ENCODE peak calls at places on chromosomes 11 and 22, in eight cellular contexts. L is choroid plexus epithelial cell, P is AG04450, U is AG04449, N is H1, S is fibroblast of the aortic adventitia, K is ovary, Y is fibroblast of mammary gland. X is an unnamed sample.

GRCh38 chr11:88508558-88508807 is 170.9 kb upstream of the CTSC start:
- DNase-seq in L (no peak), P (no peak), U (no peak), N (peak), S (no peak), K (no peak), Y (no peak), X (no peak)

GRCh38 chr11:122998727-122999370 is 17.2 kb upstream of the BSX start:
- DNase-seq in L (no peak), P (no peak), U (no peak), N (peak), S (peak), K (no peak), Y (peak), X (no peak)

GRCh38 chr11:125313271-125314222 is 149.0 kb downstream of the PKNOX2 start:
- DNase-seq in L (no peak), P (no peak), U (no peak), N (no peak), S (peak), K (no peak), Y (no peak), X (peak)

GRCh38 chr11:5258543-5259262 is 4.1 kb upstream of the HBG2 start:
- DNase-seq in L (no peak), P (no peak), U (no peak), N (no peak), S (no peak), K (no peak), Y (no peak), X (no peak)

GRCh38 chr11:18907391-18907790 is 31.8 kb downstream of the MRGPRX1 start:
- DNase-seq in L (no peak), P (no peak), U (no peak), N (no peak), S (no peak), K (no peak), Y (peak), X (no peak)

GRCh38 chr11:123654566-123655081 is at the start of gene SCN3B:
- DNase-seq in L (peak), P (peak), U (no peak), N (peak), S (peak), K (peak), Y (peak), X (peak)

GRCh38 chr11:2779981-2780849 is 80.4 kb upstream of the KCNQ1OT1 start:
- DNase-seq in L (peak), P (no peak), U (no peak), N (peak), S (no peak), K (peak), Y (no peak), X (no peak)

GRCh38 chr11:1207451-1208360 is 15.2 kb upstream of the MUC5B start:
- DNase-seq in L (no peak), P (no peak), U (no peak), N (no peak), S (no peak), K (no peak), Y (no peak), X (no peak)

GRCh38 chr11:85530596-85530995 is 96.5 kb downstream of the DLG2 start:
- DNase-seq in L (peak), P (no peak), U (no peak), N (no peak), S (no peak), K (no peak), Y (no peak), X (peak)

GRCh38 chr11:73192272-73192671 is 25.8 kb upstream of the P2RY2 start:
- DNase-seq in L (no peak), P (no peak), U (no peak), N (no peak), S (no peak), K (no peak), Y (no peak), X (no peak)

GRCh38 chr11:97136067-97136466 is 746.3 kb downstream of the JRKL start:
- DNase-seq in L (no peak), P (no peak), U (no peak), N (no peak), S (no peak), K (no peak), Y (no peak), X (no peak)

GRCh38 chr11:126829716-126830115 is 170.9 kb downstream of the KIRREL3 start:
- DNase-seq in L (no peak), P (no peak), U (no peak), N (no peak), S (no peak), K (no peak), Y (no peak), X (no peak)

GRCh38 chr11:123241874-123242538 is 47.0 kb upstream of the CLMP start:
- DNase-seq in L (no peak), P (no peak), U (no peak), N (no peak), S (no peak), K (no peak), Y (peak), X (no peak)

GRCh38 chr11:85965202-85965601 is 103.7 kb downstream of the PICALM start:
- DNase-seq in L (no peak), P (peak), U (no peak), N (no peak), S (peak), K (no peak), Y (peak), X (no peak)

GRCh38 chr11:61919113-61919840 is 1.9 kb upstream of the RAB3IL1 start:
- DNase-seq in L (no peak), P (no peak), U (no peak), N (peak), S (no peak), K (peak), Y (no peak), X (no peak)

GRCh38 chr11:66315921-66316811 is 678 bp downstream of the CD248 start:
- DNase-seq in L (no peak), P (no peak), U (no peak), N (no peak), S (no peak), K (no peak), Y (no peak), X (no peak)

GRCh38 chr11:66317766-66318575 is 1.1 kb upstream of the CD248 start:
- DNase-seq in L (peak), P (peak), U (no peak), N (no peak), S (peak), K (peak), Y (peak), X (peak)

GRCh38 chr11:66315498-66315885 is 1.4 kb downstream of the CD248 start:
- DNase-seq in L (no peak), P (no peak), U (no peak), N (no peak), S (no peak), K (no peak), Y (no peak), X (no peak)

GRCh38 chr11:66317322-66317765 is 500 bp upstream of the CD248 start:
- DNase-seq in L (peak), P (no peak), U (no peak), N (no peak), S (peak), K (peak), Y (peak), X (peak)

GRCh38 chr11:66316849-66317251 is at the start of gene CD248:
- DNase-seq in L (peak), P (no peak), U (no peak), N (no peak), S (peak), K (peak), Y (peak), X (peak)
- H3K4me3 ChIP-seq in L (peak), P (peak), U (peak), N (peak), S (peak), K (peak), Y (peak), X (peak)

GRCh38 chr22:19891350-19892248 is 36.9 kb upstream of the GNB1L start:
- DNase-seq in L (peak), P (peak), U (no peak), N (no peak), S (peak), K (no peak), Y (peak), X (peak)
- TF ChIP-seq CTCF in L (peak), P (no peak), U (no peak), N (peak), S (no peak), K (no peak), Y (no peak), X (no peak)

GRCh38 chr22:41925783-41926460 is 684 bp downstream of the TNFRSF13C start:
- DNase-seq in L (peak), P (no peak), U (no peak), N (peak), S (no peak), K (no peak), Y (peak), X (peak)
- H3K4me3 ChIP-seq in L (peak), P (peak), U (peak), N (peak), S (no peak), K (no peak), Y (no peak), X (peak)

GRCh38 chr11:26188559-26188958 is 143.4 kb upstream of the ANO3 start:
- DNase-seq in L (peak), P (no peak), U (no peak), N (no peak), S (peak), K (no peak), Y (peak), X (peak)

GRCh38 chr11:26187639-26188038 is 144.3 kb upstream of the ANO3 start:
- DNase-seq in L (peak), P (peak), U (peak), N (no peak), S (peak), K (no peak), Y (peak), X (peak)

GRCh38 chr11:26191193-26191592 is 140.7 kb upstream of the ANO3 start:
- DNase-seq in L (no peak), P (no peak), U (no peak), N (no peak), S (no peak), K (no peak), Y (no peak), X (no peak)

GRCh38 chr11:26186389-26186788 is 145.5 kb upstream of the ANO3 start:
- DNase-seq in L (no peak), P (no peak), U (no peak), N (no peak), S (no peak), K (no peak), Y (no peak), X (no peak)
- TF ChIP-seq CTCF in L (no peak), P (no peak), U (no peak), N (no peak), S (no peak), K (no peak), Y (no peak), X (no peak)

DNA sequence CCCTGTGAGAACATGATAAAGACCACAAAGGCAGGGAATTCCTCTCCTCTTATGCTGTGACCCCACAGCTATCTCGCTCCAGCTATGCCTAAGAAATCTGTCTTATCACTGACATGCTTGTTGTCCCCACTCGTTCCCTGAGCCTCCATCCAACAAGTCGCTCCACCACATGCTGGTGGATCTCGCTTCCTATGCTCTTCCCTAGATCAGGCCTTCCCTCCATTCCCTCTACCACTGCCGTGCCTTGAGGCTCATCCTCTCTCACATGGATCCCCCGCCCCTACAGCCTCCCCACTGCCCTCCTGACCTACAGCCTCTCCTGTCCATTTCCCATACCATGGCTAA is 1.4 kb upstream of the DGAT2 start:
- DNase-seq in L (no peak), P (no peak), U (no peak), N (no peak), S (no peak), K (no peak), Y (no peak), X (no peak)
- H3K4me3 ChIP-seq in L (no peak), P (no peak), U (no peak), N (no peak), S (no peak), K (no peak), Y (no peak), X (no peak)

GRCh38 chr11:7830740-7831139 is 34.0 kb upstream of the OR5P2 start:
- DNase-seq in L (no peak), P (no peak), U (no peak), N (no peak), S (no peak), K (no peak), Y (no peak), X (no peak)

DNA sequence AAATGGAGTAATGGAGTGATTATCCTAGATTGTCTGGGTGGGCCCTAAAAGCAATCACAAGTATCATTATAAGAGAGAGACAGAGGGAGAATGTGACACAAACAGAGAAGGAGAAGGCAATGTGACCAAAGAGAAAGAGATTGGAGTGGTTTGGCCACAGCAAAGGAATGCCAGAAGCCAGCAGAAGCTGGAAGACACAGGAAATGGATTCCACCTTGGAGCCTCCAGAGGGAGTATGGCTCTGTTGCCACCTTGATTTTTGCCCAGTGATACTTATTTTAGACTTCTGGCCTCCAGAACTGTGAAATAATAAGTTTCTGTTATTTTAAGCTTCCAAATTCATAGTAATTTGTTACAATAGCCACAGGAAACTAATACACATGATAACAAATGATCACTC is 36.8 kb upstream of the OR5P2 start:
- DNase-seq in L (no peak), P (no peak), U (no peak), N (no peak), S (no peak), K (no peak), Y (no peak), X (no peak)
- TF ChIP-seq CTCF in L (no peak), P (no peak), U (no peak), N (peak), S (no peak), K (no peak), Y (no peak), X (no peak)

X was measured in fibroblast of pulmonary artery.